ENCODE peak calls at places on chromosomes 16 and 17, in four cellular contexts. J, Q, Y and D are unnamed samples.

GRCh38 chr16:84408314-84408690 is 40.0 kb downstream of the ATP2C2 start:
- DNase-seq in J (no peak), Q (no peak), Y (no peak), D (no peak)

GRCh38 chr16:81585785-81586184 is 141.2 kb downstream of the CMIP start:
- DNase-seq in Y (peak; percentile 49), Q (no peak), J (no peak), D (no peak)

GRCh38 chr17:53736516-53737274 is 86.0 kb upstream of the KIF2B start:
- DNase-seq in J (no peak), Y (no peak), Q (no peak), D (no peak)

GRCh38 chr17:76475302-76475701 is 7.9 kb downstream of the AANAT start:
- DNase-seq in Q (no peak), J (no peak), Y (no peak), D (no peak)

GRCh38 chr17:62718420-62718819 is 89.7 kb downstream of the MARCHF10 start:
- DNase-seq in Y (no peak), J (no peak), Q (no peak), D (no peak)

GRCh38 chr17:49842846-49843245 is 5.0 kb downstream of the TAC4 start:
- DNase-seq in J (no peak), Q (no peak), Y (no peak), D (no peak)

GRCh38 chr17:81337449-81337848 is 42.3 kb upstream of the SLC38A10 start:
- DNase-seq in Q (no peak), J (no peak), Y (peak; percentile 60), D (no peak)

GRCh38 chr17:19753661-19754463 is 5.8 kb upstream of the ALDH3A1 start:
- DNase-seq in Q (no peak), J (no peak), Y (peak; percentile 26), D (peak; percentile 68)

GRCh38 chr16:59113009-59113408 is 378.9 kb upstream of the GOT2 start:
- DNase-seq in Y (no peak), Q (no peak), J (no peak), D (no peak)

GRCh38 chr16:55555436-55555835 is 11.0 kb upstream of the CAPNS2 start:
- DNase-seq in J (no peak), Y (no peak), Q (no peak), D (no peak)

GRCh38 chr16:49675417-49675816 is 180.5 kb downstream of the ZNF423 start:
- DNase-seq in J (no peak), Q (no peak), Y (no peak), D (no peak)

GRCh38 chr17:67675481-67675880 is 42.3 kb upstream of the NOL11 start:
- DNase-seq in Y (no peak), J (no peak), Q (no peak), D (no peak)

GRCh38 chr16:81293909-81294802 is 20.6 kb upstream of the GAN start:
- DNase-seq in J (no peak), Q (no peak), Y (no peak), D (no peak)

GRCh38 chr17:49993423-49994037 is 1.5 kb downstream of the DLX3 start:
- DNase-seq in Q (no peak), J (no peak), Y (peak; percentile 76), D (no peak)

GRCh38 chr16:47016700-47017133 is 43.2 kb upstream of the DNAJA2 start:
- DNase-seq in Q (no peak), Y (no peak), J (no peak), D (no peak)

GRCh38 chr17:40068917-40069750 is 6.4 kb downstream of the THRA start:
- DNase-seq in Y (peak; percentile 60), J (no peak), Q (peak; percentile 75), D (no peak)

GRCh38 chr17:75135452-75135851 is 3.9 kb upstream of the NT5C start:
- DNase-seq in Q (no peak), Y (no peak), J (no peak), D (no peak)

GRCh38 chr17:7867881-7868329 is 10.1 kb downstream of the CYB5D1 start:
- DNase-seq in Q (no peak), J (no peak), Y (no peak), D (no peak)

GRCh38 chr17:32568673-32569072 is 81.9 kb downstream of the CDK5R1 start:
- DNase-seq in Y (no peak), J (no peak), Q (no peak), D (no peak)

GRCh38 chr17:5665164-5665563 is 80.9 kb upstream of the NLRP1 start:
- DNase-seq in Y (no peak), Q (no peak), J (no peak), D (no peak)

GRCh38 chr16:48366165-48367093 is 18.8 kb downstream of the SIAH1 start:
- DNase-seq in J (peak; percentile 33), Q (peak; percentile 25), Y (peak; percentile 62), D (no peak)

GRCh38 chr16:29862383-29862883 is 593 bp downstream of the CDIPT start:
- DNase-seq in Q (no peak), Y (peak; percentile 63), J (no peak), D (no peak)

GRCh38 chr17:66459811-66460270 is 157.4 kb downstream of the PRKCA start:
- DNase-seq in J (no peak), Q (no peak), Y (no peak), D (peak; percentile 24)

GRCh38 chr16:68324780-68325357 is 14.1 kb downstream of the PRMT7 start:
- DNase-seq in Q (no peak), J (no peak), Y (no peak), D (no peak)

GRCh38 chr17:31541559-31541958 is 150.1 kb downstream of the RAB11FIP4 start:
- DNase-seq in J (peak; percentile 57), Q (no peak), Y (no peak), D (no peak)

GRCh38 chr17:163514-164103 is 17.8 kb downstream of the DOC2B start:
- DNase-seq in J (peak; percentile 71), Y (peak; percentile 53), Q (no peak), D (no peak)

GRCh38 chr17:13917635-13918034 is 151.7 kb upstream of the COX10 start:
- DNase-seq in J (no peak), Y (no peak), Q (no peak), D (no peak)

GRCh38 chr16:56042416-56042815 is 148.9 kb upstream of the GNAO1 start:
- DNase-seq in J (no peak), Y (no peak), Q (no peak), D (no peak)